ENCODE peak calls at places on chromosome 17, in eight cellular contexts. H, Y, O, W, F, C, Z and G are unnamed samples.
A peak's percentile ranks its signal among the peaks of the same experiment; 100 is the strongest.

GRCh38 chr17:39695089-39695474 is 4.8 kb upstream of the ERBB2 start:
- DNase-seq in H (no peak), Y (no peak), O (no peak), W (no peak), F (no peak), C (no peak), Z (no peak), G (no peak)

GRCh38 chr17:53912117-53912516 is 89.4 kb downstream of the KIF2B start:
- DNase-seq in H (no peak), Y (no peak), O (no peak), W (no peak), F (no peak), C (no peak), Z (no peak), G (no peak)

GRCh38 chr17:45231481-45232116 is 9.9 kb downstream of the FMNL1 start:
- DNase-seq in H (peak; percentile 56), Y (peak; percentile 94), O (peak; percentile 76), W (no peak), F (peak; percentile 26), C (peak; percentile 79), Z (peak; percentile 41), G (no peak)

GRCh38 chr17:65359016-65359415 is 202.4 kb downstream of the AXIN2 start:
- DNase-seq in H (no peak), Y (no peak), O (no peak), W (peak; percentile 33), F (no peak), C (no peak), Z (no peak), G (no peak)

GRCh38 chr17:30414486-30414885 is 35.8 kb downstream of the CPD start:
- DNase-seq in H (no peak), Y (no peak), O (no peak), W (no peak), F (no peak), C (no peak), Z (no peak), G (no peak)

GRCh38 chr17:6374761-6375312 is 60.1 kb downstream of the AIPL1 start:
- DNase-seq in H (no peak), Y (peak; percentile 86), O (no peak), W (no peak), F (no peak), C (peak; percentile 61), Z (no peak), G (peak; percentile 9)

GRCh38 chr17:31739300-31739699 is 119.7 kb downstream of the COPRS start:
- DNase-seq in H (no peak), Y (no peak), O (no peak), W (peak; percentile 59), F (no peak), C (no peak), Z (no peak), G (no peak)

GRCh38 chr17:45098081-45098868 is 34.0 kb downstream of the PLCD3 start:
- DNase-seq in H (no peak), Y (no peak), O (no peak), W (no peak), F (no peak), C (no peak), Z (no peak), G (no peak)

GRCh38 chr17:41919840-41920579 is 1.3 kb upstream of the ACLY start:
- DNase-seq in H (no peak), Y (no peak), O (no peak), W (no peak), F (no peak), C (peak; percentile 58), Z (no peak), G (peak; percentile 61)

GRCh38 chr17:32936894-32937500 is 9.0 kb downstream of the TMEM98 start:
- DNase-seq in H (peak; percentile 82), Y (peak; percentile 78), O (peak; percentile 91), W (peak; percentile 42), F (peak; percentile 71), C (peak; percentile 96), Z (peak; percentile 60), G (peak; percentile 54)

GRCh38 chr17:15092762-15093161 is 172.4 kb downstream of the PMP22 start:
- DNase-seq in H (no peak), Y (no peak), O (no peak), W (no peak), F (no peak), C (no peak), Z (peak; percentile 33), G (no peak)

GRCh38 chr17:18999911-19000310 is 4.7 kb downstream of the FAM83G start:
- DNase-seq in H (no peak), Y (no peak), O (no peak), W (no peak), F (no peak), C (no peak), Z (no peak), G (no peak)

GRCh38 chr17:41691031-41691777 is 2.5 kb downstream of the EIF1 start:
- DNase-seq in H (no peak), Y (no peak), O (no peak), W (no peak), F (no peak), C (no peak), Z (no peak), G (no peak)

GRCh38 chr17:76038050-76038449 is 10.9 kb upstream of the EVPL start:
- DNase-seq in H (no peak), Y (no peak), O (no peak), W (no peak), F (no peak), C (no peak), Z (no peak), G (no peak)

GRCh38 chr17:47927821-47928400 is 13.5 kb upstream of the PNPO start:
- DNase-seq in H (no peak), Y (no peak), O (peak; percentile 72), W (no peak), F (no peak), C (no peak), Z (no peak), G (no peak)

GRCh38 chr17:10119203-10120112 is 78.9 kb downstream of the GAS7 start:
- DNase-seq in H (peak; percentile 49), Y (no peak), O (no peak), W (no peak), F (peak; percentile 41), C (peak; percentile 45), Z (peak; percentile 77), G (peak; percentile 34)

GRCh38 chr17:51012538-51012937 is 108.1 kb downstream of the SPAG9 start:
- DNase-seq in H (no peak), Y (no peak), O (no peak), W (no peak), F (no peak), C (no peak), Z (no peak), G (no peak)

GRCh38 chr17:9517396-9517795 is 58.2 kb downstream of the STX8 start:
- DNase-seq in H (no peak), Y (no peak), O (no peak), W (no peak), F (peak; percentile 40), C (peak; percentile 37), Z (no peak), G (no peak)

GRCh38 chr17:73489333-73489732 is 154.9 kb downstream of the SDK2 start:
- DNase-seq in H (no peak), Y (no peak), O (no peak), W (no peak), F (no peak), C (no peak), Z (no peak), G (no peak)

GRCh38 chr17:1123397-1124237 is 56.2 kb downstream of the ABR start:
- DNase-seq in H (no peak), Y (no peak), O (no peak), W (no peak), F (no peak), C (peak; percentile 40), Z (peak; percentile 32), G (no peak)

GRCh38 chr17:40564195-40564882 is 933 bp downstream of the CCR7 start:
- DNase-seq in H (peak; percentile 22), Y (no peak), O (peak; percentile 69), W (no peak), F (peak; percentile 54), C (no peak), Z (no peak), G (no peak)

GRCh38 chr17:41695954-41696720 is 7.5 kb downstream of the EIF1 start:
- DNase-seq in H (peak; percentile 48), Y (peak; percentile 94), O (no peak), W (no peak), F (peak; percentile 87), C (peak; percentile 86), Z (peak; percentile 54), G (peak; percentile 74)

GRCh38 chr17:37088459-37088858 is 139.7 kb downstream of the AATF start:
- DNase-seq in H (peak; percentile 40), Y (no peak), O (no peak), W (no peak), F (peak; percentile 23), C (no peak), Z (no peak), G (no peak)

GRCh38 chr17:80725532-80725931 is 180.9 kb downstream of the RPTOR start:
- DNase-seq in H (no peak), Y (no peak), O (no peak), W (no peak), F (no peak), C (no peak), Z (no peak), G (no peak)
- H3K27ac ChIP-seq in H (no peak overlapping the region), Y (peak overlapping the region; percentile 64), O (no peak overlapping the region), W (peak overlapping the region; percentile 39), F (no peak overlapping the region), C (no peak overlapping the region), Z (no peak overlapping the region), G (peak overlapping the region; percentile 3)

DNA sequence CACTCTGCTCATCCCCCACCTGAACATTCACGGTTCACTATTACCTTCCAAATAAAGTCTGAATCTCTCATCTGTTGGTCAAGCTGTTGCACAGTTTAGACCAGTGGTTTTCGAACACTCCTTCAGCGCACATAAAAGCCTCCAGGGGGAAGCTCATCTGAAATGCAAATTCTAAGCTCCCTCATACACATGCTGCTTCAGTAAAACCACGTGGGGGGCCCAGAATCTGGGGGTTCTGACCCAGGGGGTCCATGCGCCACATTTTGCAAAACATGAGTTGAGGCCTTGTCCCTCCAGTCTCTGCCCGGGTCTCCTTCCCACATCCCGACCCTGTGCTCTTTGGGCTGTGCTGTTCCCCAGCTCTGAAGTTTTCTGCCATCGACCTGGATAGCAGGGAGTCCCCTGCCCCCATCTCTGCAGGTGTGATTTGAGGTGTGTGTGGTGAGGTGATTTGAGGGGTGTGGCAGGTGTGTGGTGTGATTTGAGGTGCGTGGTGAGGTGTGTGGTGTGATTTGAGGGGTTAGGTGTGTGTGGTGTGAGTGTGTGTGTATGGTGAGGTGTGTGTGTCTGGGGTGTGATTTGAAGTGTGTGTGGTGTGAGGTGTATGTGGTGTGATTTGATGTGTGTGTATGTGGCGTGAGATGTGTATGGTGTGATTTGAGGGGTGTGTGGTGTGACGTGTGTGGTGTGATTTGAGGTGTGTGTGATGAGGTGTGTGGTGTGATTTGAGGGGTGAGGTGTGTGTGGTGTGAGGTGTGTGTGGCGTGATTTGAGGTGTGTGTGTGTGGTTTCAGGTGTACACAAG is 4.8 kb upstream of the RAB37 start:
- DNase-seq in H (no peak), Y (no peak), O (no peak), W (no peak), F (no peak), C (no peak), Z (no peak), G (no peak)
- H3K27ac ChIP-seq in H (no peak overlapping the region), Y (no peak overlapping the region), O (no peak overlapping the region), W (no peak overlapping the region), F (no peak overlapping the region), C (no peak overlapping the region), Z (no peak overlapping the region), G (no peak overlapping the region)

GRCh38 chr17:17150450-17150804 is 55.7 kb downstream of the PLD6 start:
- DNase-seq in H (no peak), Y (no peak), O (no peak), W (no peak), F (no peak), C (no peak), Z (no peak), G (no peak)
- H3K27ac ChIP-seq in H (peak overlapping the region; percentile 72), Y (peak overlapping the region; percentile 88), O (no peak overlapping the region), W (peak overlapping the region; percentile 33), F (no peak overlapping the region), C (no peak overlapping the region), Z (no peak overlapping the region), G (peak overlapping the region; percentile 78)

GRCh38 chr17:29103341-29103740 is 60.4 kb downstream of the PIPOX start:
- DNase-seq in H (no peak), Y (no peak), O (no peak), W (no peak), F (no peak), C (no peak), Z (no peak), G (no peak)
- H3K27ac ChIP-seq in H (no peak overlapping the region), Y (no peak overlapping the region), O (no peak overlapping the region), W (no peak overlapping the region), F (no peak overlapping the region), C (no peak overlapping the region), Z (no peak overlapping the region), G (no peak overlapping the region)